ENCODE peak calls at places on chromosomes 1 and 21, in five cellular contexts. S is IMR-90, G is coronary artery, I is bronchial epithelial cell, B is NCI-H1092. R is an unnamed sample.

GRCh38 chr1:173714441-173714758 is 381 bp upstream of the KLHL20 start:
- DNase-seq in S (no peak), G (no peak), B (no peak), I (peak; percentile 2), R (no peak)

GRCh38 chr1:43977376-43978263 is 1.4 kb upstream of the B4GALT2 start:
- DNase-seq in B (no peak), I (no peak), S (no peak), G (no peak), R (no peak)

GRCh38 chr1:27658951-27659496 is 13.0 kb downstream of the IFI6 start:
- DNase-seq in I (peak; percentile 83), S (peak; percentile 55), G (no peak), B (no peak), R (peak; percentile 69)

GRCh38 chr1:151128800-151129199 is 17.6 kb downstream of the SEMA6C start:
- DNase-seq in I (no peak), S (no peak), B (no peak), G (no peak), R (no peak)

GRCh38 chr1:40823971-40824370 is 38.2 kb downstream of the CITED4 start:
- DNase-seq in S (no peak), B (no peak), G (no peak), I (no peak), R (no peak)

GRCh38 chr1:50742523-50742922 is 217.5 kb downstream of the FAF1 start:
- DNase-seq in B (no peak), S (peak; percentile 41), G (no peak), I (peak; percentile 84), R (no peak)

GRCh38 chr21:46066843-46067331 is 31.0 kb upstream of the COL6A2 start:
- DNase-seq in G (peak; percentile 82), B (no peak), I (no peak), S (peak; percentile 56), R (peak; percentile 70)

GRCh38 chr1:112061852-112062451 is 72.5 kb upstream of the KCND3 start:
- DNase-seq in B (no peak), S (no peak), G (no peak), I (peak; percentile 96), R (no peak)

GRCh38 chr1:209038735-209039134 is 544.8 kb upstream of the CAMK1G start:
- DNase-seq in I (peak; percentile 93), S (no peak), B (no peak), G (no peak), R (no peak)

GRCh38 chr1:58884706-58885661 is 101.1 kb upstream of the JUN start:
- DNase-seq in I (no peak), B (peak; percentile 74), S (no peak), G (no peak), R (peak; percentile 51)

R was measured in cardiac muscle cell.